ENCODE peak calls at places on chromosome 5, in six cellular contexts. P is A549, E is H1, D is HepG2, N is K562, F is endothelial cell of umbilical vein. H is an unnamed sample.

GRCh38 chr5:92222449-92222848 is 839.3 kb upstream of the ARRDC3 start:
- DNase-seq in D (no peak), P (no peak), N (no peak), E (no peak), F (no peak), H (peak)

GRCh38 chr5:114448496-114448895 is 86.6 kb downstream of the KCNN2 start:
- DNase-seq in N (no peak), E (no peak), P (no peak), F (no peak), D (no peak), H (no peak)

GRCh38 chr5:83029912-83030311 is 47.3 kb downstream of the TMEM167A start:
- DNase-seq in F (no peak), P (no peak), N (no peak), E (no peak), D (no peak), H (no peak)

GRCh38 chr5:24804221-24804681 is 159.5 kb upstream of the CDH10 start:
- DNase-seq in E (no peak), D (no peak), P (no peak), N (no peak), F (no peak), H (no peak)

GRCh38 chr5:52580921-52581320 is 206.8 kb upstream of the ITGA1 start:
- DNase-seq in D (no peak), N (no peak), P (no peak), E (no peak), F (peak), H (no peak)

GRCh38 chr5:643351-643801 is 31.2 kb downstream of the CEP72 start:
- DNase-seq in F (no peak), P (no peak), N (no peak), D (no peak), E (no peak), H (no peak)

GRCh38 chr5:157186309-157187045 is 5.8 kb downstream of the ITK start:
- DNase-seq in F (no peak), N (no peak), D (no peak), P (no peak), E (no peak), H (no peak)

GRCh38 chr5:175616083-175616482 is 41.8 kb upstream of the HRH2 start:
- DNase-seq in E (no peak), N (no peak), P (no peak), D (no peak), F (no peak), H (no peak)

GRCh38 chr5:69138796-69139195 is 28.2 kb upstream of the CCNB1 start:
- DNase-seq in P (no peak), N (no peak), F (no peak), E (no peak), D (no peak), H (no peak)

GRCh38 chr5:171162602-171163001 is 146.4 kb upstream of the TLX3 start:
- DNase-seq in D (no peak), F (peak), E (peak), N (peak), P (peak), H (peak)

GRCh38 chr5:166961028-166961427 is 1330.4 kb upstream of the WWC1 start:
- DNase-seq in E (no peak), P (no peak), F (no peak), N (peak), D (no peak), H (no peak)

GRCh38 chr5:93886098-93886806 is 144.9 kb upstream of the POU5F2 start:
- DNase-seq in E (no peak), P (no peak), F (no peak), D (no peak), N (no peak), H (no peak)

DNA sequence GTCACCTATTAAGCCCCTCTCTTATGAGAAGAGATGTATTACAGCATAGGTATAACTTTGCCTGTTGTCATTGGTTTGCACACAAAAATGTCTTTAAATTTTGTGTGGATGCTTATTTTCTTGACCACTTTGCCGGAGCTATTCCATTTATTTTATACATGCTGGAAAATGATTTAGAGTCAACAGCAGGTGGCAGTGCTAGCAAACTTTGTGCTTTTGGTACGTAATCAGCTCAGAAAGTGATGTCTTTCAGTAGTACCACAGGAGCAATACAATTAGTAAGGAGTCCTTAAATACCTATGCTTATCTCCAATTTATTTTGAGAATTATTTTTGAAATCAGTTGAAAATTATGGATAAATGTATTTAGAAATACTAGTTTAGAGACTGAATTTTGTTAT is 19.8 kb upstream of the NUDT12 start:
- DNase-seq in P (no peak), E (no peak), F (peak), D (peak), N (peak), H (peak)
- TF ChIP-seq JUN in P (no peak), E (no peak), F (no peak), D (no peak), N (no peak), H (no peak)

GRCh38 chr5:125045647-125046046 is 299.2 kb upstream of the ZNF608 start:
- DNase-seq in F (peak), D (no peak), E (no peak), N (no peak), P (no peak), H (no peak)
- TF ChIP-seq JUN in F (peak), D (no peak), E (no peak), N (no peak), P (no peak), H (no peak)

DNA sequence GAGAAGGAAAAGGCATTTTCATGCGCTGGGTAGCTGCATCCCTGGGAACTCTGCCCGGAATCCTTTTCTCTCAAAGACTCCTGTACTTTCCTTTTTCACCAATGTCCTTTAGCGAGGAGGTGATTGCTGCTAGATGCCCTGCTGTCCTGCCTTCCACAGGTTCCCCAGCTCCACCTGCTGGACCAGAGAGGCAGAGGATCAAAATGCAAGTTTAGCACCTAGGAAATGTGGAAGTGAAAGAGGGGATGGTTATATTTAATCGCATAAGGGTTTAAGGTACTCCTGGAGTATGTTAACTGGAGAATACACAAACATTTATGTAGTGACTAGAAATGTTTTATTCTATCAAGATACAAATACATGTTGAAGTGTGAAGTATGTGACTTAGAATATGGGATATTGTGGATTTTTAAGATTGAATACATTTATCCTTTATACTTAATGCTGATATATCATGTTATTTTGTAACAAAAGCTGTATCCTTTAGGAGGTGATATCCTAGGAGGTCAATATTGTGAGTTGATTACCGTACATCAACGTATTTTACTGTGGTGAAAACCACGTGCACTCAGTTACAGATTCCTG is 145.8 kb downstream of the ARHGAP26 start:
- DNase-seq in D (peak), E (peak), N (peak), P (peak), F (no peak), H (peak)
- TF ChIP-seq JUN in D (no peak), E (no peak), N (no peak), P (no peak), F (no peak), H (no peak)

GRCh38 chr5:125261505-125262250 is 515.2 kb upstream of the ZNF608 start:
- DNase-seq in F (no peak), E (no peak), N (no peak), D (no peak), P (no peak), H (no peak)
- TF ChIP-seq JUN in F (no peak), E (no peak), N (no peak), D (no peak), P (no peak), H (no peak)

DNA sequence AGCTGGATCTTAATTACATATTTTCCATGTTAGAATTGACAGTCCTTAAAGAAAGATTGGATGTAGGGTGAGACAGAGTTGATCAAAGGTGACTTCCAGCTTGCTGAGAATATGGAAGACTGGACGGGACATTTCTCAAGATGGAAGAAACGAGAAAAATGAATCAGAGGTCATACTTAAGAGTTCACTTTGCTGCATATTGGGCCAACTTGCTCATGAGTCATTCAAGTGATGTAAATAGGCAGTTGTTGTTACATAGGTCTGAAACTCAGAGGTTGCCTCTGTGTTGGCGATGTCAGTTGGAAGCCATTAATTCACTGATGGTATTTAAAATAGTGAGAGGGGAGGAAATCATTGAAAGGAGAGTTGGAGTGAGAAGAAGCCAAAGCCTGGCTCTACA is 132.8 kb downstream of the CD180 start:
- DNase-seq in F (peak), P (no peak), N (no peak), D (no peak), E (no peak), H (no peak)
- TF ChIP-seq JUN in F (peak), P (no peak), N (no peak), D (no peak), E (no peak), H (no peak)

GRCh38 chr5:62431735-62432617 is 19.4 kb downstream of the IPO11 start:
- DNase-seq in E (no peak), P (no peak), N (no peak), F (no peak), D (no peak), H (no peak)

GRCh38 chr5:62432618-62433064 is 20.1 kb downstream of the IPO11 start:
- DNase-seq in E (no peak), F (no peak), N (no peak), P (no peak), D (no peak), H (no peak)
- TF ChIP-seq JUN in E (no peak), F (no peak), N (no peak), P (no peak), D (no peak), H (no peak)

GRCh38 chr5:10747678-10748622 is 13.1 kb downstream of the DAP start:
- DNase-seq in D (peak), F (no peak), P (no peak), E (no peak), N (no peak), H (no peak)
- TF ChIP-seq JUN in D (no peak), F (no peak), P (no peak), E (no peak), N (no peak), H (no peak)

GRCh38 chr5:57703726-57704125 is 221.1 kb upstream of the ACTBL2 start:
- DNase-seq in P (no peak), F (no peak), N (no peak), E (no peak), D (no peak), H (no peak)
- TF ChIP-seq JUN in P (no peak), F (no peak), N (no peak), E (no peak), D (no peak), H (no peak)

GRCh38 chr5:73999306-73999705 is 373.3 kb downstream of the ARHGEF28 start:
- DNase-seq in F (no peak), N (no peak), D (no peak), P (no peak), E (no peak), H (no peak)

GRCh38 chr5:73997936-73998335 is 371.9 kb downstream of the ARHGEF28 start:
- DNase-seq in P (no peak), N (no peak), E (no peak), D (no peak), F (no peak), H (no peak)

GRCh38 chr5:73998496-73998895 is 372.5 kb downstream of the ARHGEF28 start:
- DNase-seq in E (no peak), P (no peak), F (no peak), N (no peak), D (peak), H (no peak)

GRCh38 chr5:73996181-73996770 is 370.3 kb downstream of the ARHGEF28 start:
- DNase-seq in P (no peak), D (no peak), F (no peak), E (no peak), N (no peak), H (no peak)

GRCh38 chr5:73994963-73995362 is 369.0 kb downstream of the ARHGEF28 start:
- DNase-seq in N (no peak), F (no peak), E (no peak), P (no peak), D (no peak), H (no peak)
- TF ChIP-seq JUN in N (no peak), F (no peak), E (no peak), P (no peak), D (no peak), H (no peak)

DNA sequence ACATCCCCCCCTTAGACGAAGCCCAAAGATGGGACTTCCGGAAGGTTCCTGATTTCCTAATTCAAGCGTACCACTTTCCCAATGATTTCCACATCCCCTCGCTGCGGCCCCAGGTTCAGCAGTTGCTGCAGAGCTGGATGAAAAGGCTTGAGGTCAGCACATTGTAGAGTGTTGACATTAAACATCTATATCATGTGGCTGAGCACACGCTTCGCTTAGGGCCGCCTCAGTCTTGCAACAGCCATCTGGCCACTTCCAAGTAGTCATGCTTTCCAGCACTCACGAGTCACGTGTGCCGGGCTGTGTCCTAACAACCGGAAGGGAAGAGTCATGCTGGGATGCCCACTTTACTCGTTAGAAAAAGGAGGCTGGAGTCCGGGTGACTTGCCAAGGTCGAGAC is 340.6 kb upstream of the IRX4 start:
- DNase-seq in P (no peak), F (no peak), N (no peak), D (no peak), E (no peak), H (no peak)
- TF ChIP-seq JUN in P (no peak), F (no peak), N (no peak), D (no peak), E (no peak), H (no peak)